ENCODE peak calls at places on chromosomes 16 and 17, in ten cellular contexts. N, V, Y, X, Z, W, J, P, Q and L are unnamed samples.

GRCh38 chr17:5031365-5032082 is 3.7 kb downstream of the SLC52A1 start:
- DNase-seq in W (peak; percentile 86), Y (peak; percentile 91), P (peak; percentile 78), N (peak; percentile 65), V (peak; percentile 71), Q (peak; percentile 66), J (peak; percentile 66), X (peak; percentile 55), Z (no peak), L (peak; percentile 69)

GRCh38 chr16:55487048-55487803 is 8.2 kb downstream of the MMP2 start:
- DNase-seq in V (no peak), N (no peak), Y (no peak), P (no peak), W (no peak), X (no peak), Q (no peak), Z (no peak), J (no peak), L (peak; percentile 55)

GRCh38 chr17:77489239-77489897 is 348.6 kb downstream of the SEC14L1 start:
- DNase-seq in Y (no peak), Q (no peak), V (no peak), X (no peak), Z (no peak), W (no peak), J (no peak), N (no peak), P (no peak), L (no peak)

GRCh38 chr16:76577003-76577402 is 299.8 kb downstream of the CNTNAP4 start:
- DNase-seq in W (no peak), P (peak; percentile 39), Q (peak; percentile 13), X (no peak), Y (no peak), V (no peak), N (no peak), J (no peak), Z (no peak), L (no peak)

GRCh38 chr16:23355106-23355670 is 53.1 kb downstream of the SCNN1B start:
- DNase-seq in W (no peak), P (no peak), X (no peak), Z (no peak), V (no peak), N (no peak), Q (no peak), Y (no peak), J (no peak), L (no peak)

GRCh38 chr17:46167826-46168569 is 25.2 kb downstream of the KANSL1 start:
- DNase-seq in Y (no peak), J (no peak), X (no peak), Z (no peak), Q (peak; percentile 31), W (no peak), N (no peak), P (no peak), V (no peak), L (no peak)

GRCh38 chr17:28030386-28030785 is 12.1 kb upstream of the NLK start:
- DNase-seq in Q (no peak), X (no peak), Y (no peak), J (no peak), N (no peak), Z (peak; percentile 88), W (no peak), V (no peak), P (peak; percentile 89), L (no peak)

GRCh38 chr16:88325976-88326375 is 56.8 kb upstream of the ZNF469 start:
- DNase-seq in W (no peak), Y (no peak), Q (no peak), Z (no peak), P (no peak), V (no peak), N (no peak), J (no peak), X (no peak), L (peak; percentile 54)

GRCh38 chr16:57730771-57731730 is 4.5 kb upstream of the KATNB1 start:
- DNase-seq in N (no peak), Y (no peak), J (no peak), X (no peak), Z (peak; percentile 9), W (no peak), V (no peak), P (no peak), Q (no peak), L (no peak)

GRCh38 chr17:34616148-34616547 is 36.8 kb downstream of the TMEM132E start:
- DNase-seq in X (no peak), Y (no peak), W (no peak), P (no peak), N (no peak), Z (no peak), J (no peak), V (peak; percentile 19), Q (no peak), L (no peak)

GRCh38 chr16:75494696-75495601 is at the start of gene CHST6:
- DNase-seq in W (no peak), N (no peak), Q (no peak), Y (no peak), J (no peak), Z (no peak), P (no peak), X (peak; percentile 78), V (peak; percentile 78), L (peak; percentile 62)

GRCh38 chr16:84899414-84899813 is 79.6 kb downstream of the CRISPLD2 start:
- DNase-seq in V (no peak), W (no peak), Z (no peak), P (no peak), Q (no peak), J (no peak), Y (no peak), N (no peak), X (no peak), L (no peak)

GRCh38 chr16:19601083-19601976 is 45.8 kb downstream of the VPS35L start:
- DNase-seq in Q (peak; percentile 45), X (peak; percentile 76), Y (peak; percentile 55), V (no peak), J (no peak), W (no peak), N (peak; percentile 5), Z (peak; percentile 43), P (no peak), L (no peak)